ENCODE peak calls at places on chromosomes 2 and 18, in four cellular contexts. U is endothelial cell of umbilical vein; F is neural crest cell; A is CD8-positive, alpha-beta memory T cell. Q is an unnamed sample.

GRCh38 chr18:37393945-37394609 is 171.5 kb downstream of the CELF4 start:
- DNase-seq in F (peak; percentile 82), U (peak; percentile 49), A (no peak), Q (peak; percentile 46)

GRCh38 chr2:23492941-23493340 is 108.0 kb downstream of the KLHL29 start:
- DNase-seq in U (no peak), F (no peak), A (no peak), Q (no peak)

GRCh38 chr2:72936669-72937355 is 19.5 kb downstream of the EMX1 start:
- DNase-seq in F (no peak), A (no peak), U (no peak), Q (no peak)

GRCh38 chr2:126042089-126042488 is 613.9 kb upstream of the GYPC start:
- DNase-seq in A (no peak), U (no peak), F (no peak), Q (no peak)

GRCh38 chr2:121319941-121320340 is 34.9 kb upstream of the TFCP2L1 start:
- DNase-seq in A (no peak), U (no peak), F (no peak), Q (peak; percentile 46)

GRCh38 chr2:47217277-47217676 is 62.2 kb upstream of the STPG4 start:
- DNase-seq in A (no peak), F (no peak), U (no peak), Q (no peak)

GRCh38 chr2:132850688-132851087 is 180.7 kb upstream of the LYPD1 start:
- DNase-seq in U (no peak), A (no peak), F (no peak), Q (no peak)

GRCh38 chr2:95174031-95174430 is 8.4 kb downstream of the ZNF2 start:
- DNase-seq in U (no peak), A (no peak), F (no peak), Q (no peak)

GRCh38 chr2:10059552-10060335 is 16.4 kb downstream of the KLF11 start:
- DNase-seq in U (no peak), F (no peak), A (no peak), Q (no peak)

GRCh38 chr2:26429779-26430654 is 28.3 kb downstream of the DRC1 start:
- DNase-seq in U (peak; percentile 14), A (no peak), F (no peak), Q (no peak)

GRCh38 chr2:42786561-42787345 is 5.6 kb downstream of the HAAO start:
- DNase-seq in F (no peak), A (no peak), U (no peak), Q (no peak)